ENCODE peak calls at places on chromosomes 12 and 14, in four cellular contexts. One of them, this sample, is unnamed.

GRCh38 chr12:68508536-68509050 is 102.1 kb upstream of the RAP1B start:
- DNase-seq in Jurkat, Clone E6-1: no peak
- DNase-seq in foreskin melanocyte: no peak
- DNase-seq in EH: no peak
- DNase-seq in this sample: no peak

GRCh38 chr12:98838282-98838681 is 193.2 kb downstream of the APAF1 start:
- DNase-seq in Jurkat, Clone E6-1: no peak
- DNase-seq in foreskin melanocyte: no peak
- DNase-seq in EH: peak
- DNase-seq in this sample: peak

GRCh38 chr12:3600039-3600720 is 109.2 kb downstream of the PRMT8 start:
- DNase-seq in foreskin melanocyte: peak
- DNase-seq in Jurkat, Clone E6-1: no peak
- DNase-seq in EH: no peak
- DNase-seq in this sample: no peak

GRCh38 chr12:1922985-1923384 is 4.5 kb upstream of the CACNA2D4 start:
- DNase-seq in foreskin melanocyte: no peak
- DNase-seq in Jurkat, Clone E6-1: no peak
- DNase-seq in EH: no peak
- DNase-seq in this sample: no peak

GRCh38 chr12:124551268-124552144 is 15.9 kb downstream of the NCOR2 start:
- DNase-seq in Jurkat, Clone E6-1: no peak
- DNase-seq in foreskin melanocyte: no peak
- DNase-seq in EH: peak
- DNase-seq in this sample: peak

GRCh38 chr12:50925342-50925651 is 27.0 kb upstream of the HIGD1C start:
- DNase-seq in foreskin melanocyte: no peak
- DNase-seq in EH: no peak
- DNase-seq in Jurkat, Clone E6-1: peak
- DNase-seq in this sample: no peak

GRCh38 chr12:59149995-59150642 is 229.8 kb upstream of the LRIG3 start:
- DNase-seq in foreskin melanocyte: peak
- DNase-seq in Jurkat, Clone E6-1: peak
- DNase-seq in EH: peak
- DNase-seq in this sample: peak

GRCh38 chr14:54709444-54709843 is 142.5 kb downstream of the SAMD4A start:
- DNase-seq in Jurkat, Clone E6-1: no peak
- DNase-seq in foreskin melanocyte: no peak
- DNase-seq in EH: no peak
- DNase-seq in this sample: no peak

GRCh38 chr12:118307069-118307954 is 65.4 kb downstream of the TAOK3 start:
- DNase-seq in foreskin melanocyte: peak
- DNase-seq in EH: peak
- DNase-seq in Jurkat, Clone E6-1: no peak
- DNase-seq in this sample: no peak

GRCh38 chr12:68601767-68602166 is 8.9 kb upstream of the RAP1B start:
- DNase-seq in Jurkat, Clone E6-1: no peak
- DNase-seq in EH: no peak
- DNase-seq in foreskin melanocyte: no peak
- DNase-seq in this sample: no peak

GRCh38 chr14:68864301-68864810 is 71.5 kb upstream of the ZFP36L1 start:
- DNase-seq in foreskin melanocyte: no peak
- DNase-seq in EH: no peak
- DNase-seq in Jurkat, Clone E6-1: no peak
- DNase-seq in this sample: no peak

GRCh38 chr14:92510972-92511371 is 2.6 kb upstream of the RIN3 start:
- DNase-seq in EH: no peak
- DNase-seq in Jurkat, Clone E6-1: no peak
- DNase-seq in foreskin melanocyte: no peak
- DNase-seq in this sample: no peak

GRCh38 chr12:49342066-49342913 is 4.4 kb upstream of the DNAJC22 start:
- DNase-seq in Jurkat, Clone E6-1: peak
- DNase-seq in foreskin melanocyte: peak
- DNase-seq in EH: peak
- DNase-seq in this sample: peak

GRCh38 chr12:103288016-103288415 is 207.8 kb downstream of the C12orf42 start:
- DNase-seq in foreskin melanocyte: no peak
- DNase-seq in Jurkat, Clone E6-1: no peak
- DNase-seq in EH: no peak
- DNase-seq in this sample: no peak

GRCh38 chr12:114747156-114747555 is 63.2 kb upstream of the TBX3 start:
- DNase-seq in foreskin melanocyte: no peak
- DNase-seq in Jurkat, Clone E6-1: no peak
- DNase-seq in EH: no peak
- DNase-seq in this sample: no peak

GRCh38 chr14:23696706-23697239 is 60.6 kb downstream of the DHRS2 start:
- DNase-seq in Jurkat, Clone E6-1: no peak
- DNase-seq in EH: no peak
- DNase-seq in foreskin melanocyte: no peak
- DNase-seq in this sample: no peak

GRCh38 chr14:55512421-55512820 is 67.6 kb upstream of the KTN1 start:
- DNase-seq in EH: peak
- DNase-seq in foreskin melanocyte: peak
- DNase-seq in Jurkat, Clone E6-1: no peak
- DNase-seq in this sample: no peak

GRCh38 chr12:108313609-108314331 is 25.3 kb downstream of the CMKLR1 start:
- DNase-seq in foreskin melanocyte: no peak
- DNase-seq in EH: peak
- DNase-seq in Jurkat, Clone E6-1: peak
- DNase-seq in this sample: peak